ENCODE peak calls at places on chromosome 6, in eight cellular contexts. P, R, Y, L, U, W, Q and H are unnamed samples.

GRCh38 chr6:119148825-119149525 is 70.5 kb upstream of the FAM184A start:
- DNase-seq in Y (no peak), L (no peak), W (no peak), Q (no peak), R (no peak), P (peak; percentile 81), U (no peak), H (no peak)

GRCh38 chr6:52596371-52597028 is 19.6 kb upstream of the TRAM2 start:
- DNase-seq in Y (no peak), W (no peak), L (no peak), P (peak; percentile 78), Q (no peak), U (no peak), R (no peak), H (no peak)

GRCh38 chr6:157241411-157241979 is 81.8 kb downstream of the TMEM242 start:
- DNase-seq in R (no peak), Q (no peak), W (no peak), U (peak; percentile 69), Y (no peak), L (peak; percentile 36), P (peak; percentile 36), H (no peak)

GRCh38 chr6:16959789-16960188 is 142.1 kb upstream of the STMND1 start:
- DNase-seq in P (no peak), Y (no peak), Q (no peak), W (no peak), U (no peak), R (no peak), L (no peak), H (no peak)

GRCh38 chr6:170106906-170107525 is 183.9 kb downstream of the DLL1 start:
- DNase-seq in R (no peak), L (no peak), Q (no peak), W (no peak), Y (no peak), U (no peak), P (no peak), H (no peak)

GRCh38 chr6:84361372-84362179 is 134.1 kb upstream of the CEP162 start:
- DNase-seq in U (no peak), R (no peak), Q (no peak), L (no peak), Y (no peak), P (no peak), W (no peak), H (no peak)

GRCh38 chr6:132391391-132392291 is 9.6 kb downstream of the MOXD1 start:
- DNase-seq in L (no peak), P (peak; percentile 95), R (no peak), U (no peak), Q (no peak), Y (no peak), W (no peak), H (no peak)

GRCh38 chr6:20483902-20484497 is 50.3 kb upstream of the CDKAL1 start:
- DNase-seq in W (no peak), Q (no peak), L (no peak), R (no peak), Y (no peak), P (peak; percentile 9), U (no peak), H (no peak)

GRCh38 chr6:140039343-140039742 is 664.9 kb upstream of the CITED2 start:
- DNase-seq in Q (no peak), L (no peak), U (no peak), R (no peak), W (no peak), Y (no peak), P (no peak), H (no peak)

GRCh38 chr6:32700391-32701040 is 34.1 kb upstream of the HLA-DQB1 start:
- DNase-seq in Q (peak; percentile 13), U (peak; percentile 69), R (peak; percentile 17), P (peak; percentile 67), L (no peak), Y (peak; percentile 17), W (peak; percentile 28), H (peak; percentile 36)

GRCh38 chr6:109671721-109672120 is 19.3 kb downstream of the AK9 start:
- DNase-seq in Y (no peak), L (no peak), Q (no peak), W (no peak), U (no peak), P (peak; percentile 30), R (no peak), H (no peak)

GRCh38 chr6:168050861-168051586 is 28.0 kb downstream of the FRMD1 start:
- DNase-seq in L (no peak), U (no peak), Q (no peak), Y (no peak), R (no peak), P (no peak), W (no peak), H (no peak)

GRCh38 chr6:159092631-159093030 is 47.8 kb upstream of the TAGAP start:
- DNase-seq in Y (no peak), W (no peak), U (no peak), Q (no peak), R (no peak), L (no peak), P (peak; percentile 23), H (no peak)

GRCh38 chr6:132812255-132812732 is 2.1 kb upstream of the RPS12 start:
- DNase-seq in R (no peak), W (no peak), Q (no peak), U (no peak), L (no peak), P (peak; percentile 73), Y (no peak), H (no peak)

GRCh38 chr6:37308084-37308817 is 45.5 kb upstream of the RNF8 start:
- DNase-seq in Y (no peak), Q (no peak), R (no peak), L (peak; percentile 88), P (peak; percentile 55), W (peak; percentile 33), U (no peak), H (no peak)

GRCh38 chr6:143451531-143451930 is 926 bp downstream of the PEX3 start:
- DNase-seq in R (no peak), L (no peak), Y (no peak), Q (no peak), P (peak; percentile 46), W (no peak), U (no peak), H (no peak)

GRCh38 chr6:44842616-44843015 is 455.1 kb downstream of the CDC5L start:
- DNase-seq in L (no peak), P (peak; percentile 17), Q (no peak), Y (no peak), W (no peak), R (no peak), U (no peak), H (no peak)

GRCh38 chr6:138430361-138431145 is 26.5 kb downstream of the HEBP2 start:
- DNase-seq in W (no peak), R (no peak), U (no peak), L (no peak), P (no peak), Q (no peak), Y (no peak), H (no peak)

GRCh38 chr6:84773431-84774173 is 9.2 kb upstream of the TBX18 start:
- DNase-seq in L (no peak), Y (peak; percentile 34), P (peak; percentile 75), Q (no peak), R (no peak), W (no peak), U (peak; percentile 58), H (no peak)

GRCh38 chr6:2434116-2434515 is 188.7 kb upstream of the GMDS start:
- DNase-seq in P (no peak), U (peak; percentile 78), L (no peak), R (no peak), W (no peak), Q (no peak), Y (no peak), H (no peak)

GRCh38 chr6:108235121-108235520 is 25.7 kb downstream of the SNX3 start:
- DNase-seq in R (no peak), Y (no peak), U (no peak), Q (no peak), P (no peak), W (no peak), L (no peak), H (no peak)

GRCh38 chr6:7805088-7805756 is 79.3 kb downstream of the BMP6 start:
- DNase-seq in Q (no peak), Y (no peak), P (no peak), R (no peak), W (no peak), L (no peak), U (no peak), H (no peak)

GRCh38 chr6:14810021-14810420 is 435.8 kb upstream of the JARID2 start:
- DNase-seq in Q (no peak), Y (no peak), P (no peak), U (no peak), L (no peak), R (no peak), W (no peak), H (no peak)

GRCh38 chr6:2665169-2666070 is 85.3 kb downstream of the MYLK4 start:
- DNase-seq in L (peak; percentile 11), Q (no peak), R (no peak), P (no peak), Y (no peak), U (no peak), W (no peak), H (no peak)

GRCh38 chr6:64589961-64590360 is 954.4 kb downstream of the PHF3 start:
- DNase-seq in U (no peak), W (no peak), Q (no peak), L (no peak), Y (no peak), P (no peak), R (no peak), H (no peak)

GRCh38 chr6:25995507-25995906 is 32.9 kb downstream of the TRIM38 start:
- DNase-seq in Y (peak; percentile 23), R (no peak), P (no peak), Q (no peak), U (no peak), L (no peak), W (no peak), H (no peak)

GRCh38 chr6:126723541-126724170 is 383.7 kb downstream of the CENPW start:
- DNase-seq in W (no peak), Q (no peak), U (no peak), R (no peak), P (peak; percentile 66), L (no peak), Y (no peak), H (no peak)

GRCh38 chr6:78701407-78701806 is 165.9 kb upstream of the IRAK1BP1 start:
- DNase-seq in P (peak; percentile 67), R (no peak), Y (no peak), Q (no peak), W (no peak), L (no peak), U (no peak), H (no peak)

GRCh38 chr6:22147983-22148797 is 148.6 kb downstream of the PRL start:
- DNase-seq in Q (no peak), P (peak; percentile 74), W (peak; percentile 30), R (no peak), U (peak; percentile 70), L (peak; percentile 56), Y (no peak), H (no peak)

GRCh38 chr6:42974919-42975505 is 4.0 kb downstream of the PEX6 start:
- DNase-seq in U (no peak), P (no peak), Y (no peak), Q (no peak), L (no peak), R (peak; percentile 15), W (no peak), H (no peak)

GRCh38 chr6:168157272-168158007 is 78.4 kb upstream of the FRMD1 start:
- DNase-seq in W (no peak), R (no peak), Q (no peak), Y (no peak), P (peak; percentile 94), L (peak; percentile 68), U (peak; percentile 12), H (no peak)

GRCh38 chr6:41503841-41504525 is 42.2 kb upstream of the FOXP4 start:
- DNase-seq in U (no peak), Y (peak; percentile 83), P (peak; percentile 34), R (peak; percentile 27), W (no peak), Q (no peak), L (no peak), H (peak; percentile 25)

GRCh38 chr6:43386492-43386891 is 17.0 kb upstream of the ZNF318 start:
- DNase-seq in U (no peak), R (no peak), P (no peak), W (peak; percentile 45), L (no peak), Y (no peak), Q (no peak), H (peak; percentile 40)

GRCh38 chr6:161954077-161954476 is 680.2 kb upstream of the AGPAT4 start:
- DNase-seq in L (no peak), U (no peak), R (no peak), Y (no peak), W (no peak), P (no peak), Q (no peak), H (no peak)